ENCODE peak calls at places on chromosomes 12 and 14, in four cellular contexts. L, X, O and W are unnamed samples.

GRCh38 chr12:14825256-14825655 is 11.3 kb upstream of the SMCO3 start:
- DNase-seq in O (no peak), L (no peak), X (no peak), W (no peak)

GRCh38 chr12:89384750-89385273 is 32.5 kb upstream of the DUSP6 start:
- DNase-seq in X (no peak), L (no peak), O (no peak), W (no peak)

GRCh38 chr12:53657041-53657440 is 18.8 kb downstream of the ATP5MC2 start:
- DNase-seq in X (no peak), O (peak; percentile 28), L (no peak), W (no peak)

GRCh38 chr14:102593841-102594170 is 1.4 kb downstream of the RCOR1 start:
- DNase-seq in L (no peak), X (no peak), O (no peak), W (no peak)

GRCh38 chr12:105334568-105334967 is 4.1 kb downstream of the C12orf75 start:
- DNase-seq in L (no peak), X (no peak), O (no peak), W (no peak)

GRCh38 chr12:116559080-116559329 is 176 bp upstream of the MAP1LC3B2 start:
- DNase-seq in O (no peak), L (peak; percentile 18), X (peak; percentile 78), W (no peak)

GRCh38 chr12:2390133-2390532 is 337.3 kb downstream of the CACNA1C start:
- DNase-seq in O (no peak), X (no peak), L (no peak), W (no peak)

GRCh38 chr12:95607642-95608041 is 56.4 kb upstream of the USP44 start:
- DNase-seq in L (no peak), O (peak; percentile 18), X (no peak), W (no peak)

GRCh38 chr14:64725360-64725815 is 21.2 kb downstream of the PLEKHG3 start:
- DNase-seq in O (no peak), L (no peak), X (no peak), W (no peak)

GRCh38 chr14:71139058-71139946 is 232.0 kb downstream of the PCNX1 start:
- DNase-seq in L (peak; percentile 67), O (peak; percentile 31), X (peak; percentile 17), W (peak; percentile 78)

GRCh38 chr12:47442310-47442709 is 263.5 kb downstream of the RPAP3 start:
- DNase-seq in L (no peak), X (no peak), O (no peak), W (no peak)

GRCh38 chr12:17680220-17680619 is 409.8 kb downstream of the RERGL start:
- DNase-seq in L (no peak), X (no peak), O (no peak), W (no peak)

GRCh38 chr12:13436182-13436581 is 239.7 kb downstream of the EMP1 start:
- DNase-seq in X (no peak), L (no peak), O (no peak), W (no peak)

GRCh38 chr12:67456281-67456918 is 187.2 kb downstream of the CAND1 start:
- DNase-seq in L (no peak), X (no peak), O (no peak), W (no peak)

GRCh38 chr12:53345486-53346195 is 9.5 kb upstream of the SP7 start:
- DNase-seq in O (no peak), L (no peak), X (no peak), W (peak; percentile 28)

GRCh38 chr14:101881426-101881825 is 82.9 kb upstream of the DYNC1H1 start:
- DNase-seq in O (no peak), L (no peak), X (no peak), W (no peak)

GRCh38 chr14:29668201-29668600 is 259.4 kb downstream of the PRKD1 start:
- DNase-seq in L (no peak), O (no peak), X (no peak), W (no peak)

GRCh38 chr14:106436310-106436905 is 910.0 kb downstream of the TMEM121 start:
- DNase-seq in O (no peak), X (no peak), L (peak; percentile 17), W (peak; percentile 20)

GRCh38 chr14:32513571-32514009 is 184.5 kb downstream of the AKAP6 start:
- DNase-seq in X (no peak), L (no peak), O (no peak), W (no peak)

GRCh38 chr14:52767058-52767833 is 24.2 kb downstream of the GNPNAT1 start:
- DNase-seq in L (no peak), X (no peak), O (no peak), W (no peak)

GRCh38 chr12:102871014-102871413 is 46.0 kb downstream of the PAH start:
- DNase-seq in L (no peak), X (no peak), O (no peak), W (no peak)

GRCh38 chr12:29241821-29242591 is 92.9 kb downstream of the FAR2 start:
- DNase-seq in X (peak; percentile 72), O (peak; percentile 37), L (no peak), W (no peak)

GRCh38 chr14:75969126-75969525 is 12.7 kb downstream of the TGFB3 start:
- DNase-seq in X (no peak), O (no peak), L (no peak), W (no peak)

GRCh38 chr14:75970989-75971388 is 10.8 kb downstream of the TGFB3 start:
- DNase-seq in X (no peak), O (no peak), L (no peak), W (no peak)

GRCh38 chr14:75969891-75970290 is 11.9 kb downstream of the TGFB3 start:
- DNase-seq in O (no peak), X (no peak), L (no peak), W (no peak)

GRCh38 chr14:75971509-75971908 is 10.3 kb downstream of the TGFB3 start:
- DNase-seq in O (no peak), L (no peak), X (no peak), W (no peak)

GRCh38 chr14:75972729-75973480 is 8.9 kb downstream of the TGFB3 start:
- DNase-seq in O (no peak), L (no peak), X (no peak), W (no peak)
- TF ChIP-seq ETV6 in O (no peak), L (no peak), X (no peak), W (no peak)

GRCh38 chr14:56632192-56632591 is 52.6 kb downstream of the TMEM260 start:
- DNase-seq in X (no peak), O (no peak), L (no peak), W (no peak)
- TF ChIP-seq ETV6 in X (no peak), O (no peak), L (no peak), W (no peak)

GRCh38 chr12:16323638-16324037 is 23.8 kb upstream of the MGST1 start:
- DNase-seq in O (no peak), X (no peak), L (no peak), W (no peak)
- TF ChIP-seq ETV6 in O (no peak), X (no peak), L (no peak), W (no peak)

GRCh38 chr14:76480426-76480825 is 104.5 kb downstream of the ESRRB start:
- DNase-seq in X (no peak), L (no peak), O (no peak), W (no peak)
- TF ChIP-seq ETV6 in X (no peak), L (no peak), O (no peak), W (no peak)

DNA sequence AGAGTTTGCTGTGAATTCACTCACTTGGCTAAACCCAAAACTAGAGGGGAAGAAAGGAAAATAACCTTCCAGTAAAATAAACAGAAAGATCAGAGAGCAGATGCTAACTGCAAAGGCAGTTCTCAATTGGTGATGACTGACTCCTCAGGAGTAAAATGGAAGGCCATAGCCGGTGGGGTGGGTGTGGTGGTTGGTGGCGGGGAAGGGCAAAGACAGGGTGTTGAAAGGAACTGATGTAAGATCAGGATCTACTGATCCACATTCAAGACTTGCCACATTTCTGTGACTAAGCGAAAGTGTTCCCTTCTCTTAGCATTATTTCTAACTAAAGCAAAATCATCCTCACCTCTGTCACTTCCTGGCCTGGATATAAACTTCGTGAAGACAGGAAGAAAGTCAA is 26.3 kb upstream of the TC2N start:
- DNase-seq in L (no peak), O (no peak), X (no peak), W (no peak)
- TF ChIP-seq ETV6 in L (no peak), O (no peak), X (no peak), W (no peak)

GRCh38 chr14:85732031-85732430 is 202.1 kb downstream of the FLRT2 start:
- DNase-seq in O (no peak), X (no peak), L (no peak), W (no peak)

GRCh38 chr14:85731198-85731597 is 201.3 kb downstream of the FLRT2 start:
- DNase-seq in O (no peak), L (no peak), X (no peak), W (no peak)
- TF ChIP-seq ETV6 in O (no peak), L (no peak), X (no peak), W (no peak)